ENCODE peak calls at places on chromosomes 16 and 17, in five cellular contexts. J is right lobe of liver, W is transverse colon, X is lower leg skin, G is OCI-LY7. C is an unnamed sample.
A peak's percentile ranks its signal among the peaks of the same experiment; 100 is the strongest.

GRCh38 chr17:57861000-57861736 is 11.3 kb upstream of the MRPS23 start:
- DNase-seq in J (no peak), W (peak; percentile 76), X (no peak), G (peak; percentile 21), C (no peak)

GRCh38 chr16:88535181-88535856 is 34.9 kb upstream of the ZC3H18 start:
- DNase-seq in J (peak; percentile 43), W (no peak), X (no peak), G (no peak), C (no peak)

GRCh38 chr17:79983456-79983855 is 52.2 kb downstream of the TBC1D16 start:
- DNase-seq in J (peak; percentile 40), W (peak; percentile 4), X (no peak), G (no peak), C (peak; percentile 76)

GRCh38 chr17:59377410-59377809 is 46.0 kb downstream of the YPEL2 start:
- DNase-seq in J (peak; percentile 55), W (no peak), X (no peak), G (no peak), C (no peak)

GRCh38 chr16:5073279-5073629 is 1.6 kb downstream of the ALG1 start:
- DNase-seq in J (no peak), W (no peak), X (no peak), G (no peak), C (no peak)

GRCh38 chr16:51134269-51134812 is 16.7 kb downstream of the SALL1 start:
- DNase-seq in J (no peak), W (no peak), X (no peak), G (no peak), C (no peak)

GRCh38 chr16:84618428-84619102 is 687 bp upstream of the COTL1 start:
- DNase-seq in J (peak; percentile 43), W (no peak), X (no peak), G (no peak), C (no peak)

GRCh38 chr17:57955183-57955952 is at the start of gene CUEDC1:
- DNase-seq in J (peak; percentile 84), W (peak; percentile 82), X (no peak), G (peak; percentile 46), C (no peak)

GRCh38 chr17:4566785-4567184 is 6.4 kb upstream of the GGT6 start:
- DNase-seq in J (peak; percentile 69), W (peak; percentile 57), X (peak; percentile 55), G (peak; percentile 76), C (no peak)

GRCh38 chr17:4950075-4950756 is 703 bp upstream of the ENO3 start:
- DNase-seq in J (peak; percentile 86), W (peak; percentile 75), X (no peak), G (peak; percentile 51), C (peak; percentile 94)

GRCh38 chr17:77388384-77389306 is 247.9 kb downstream of the SEC14L1 start:
- DNase-seq in J (peak; percentile 94), W (no peak), X (no peak), G (no peak), C (no peak)

GRCh38 chr17:31573047-31573446 is 181.6 kb downstream of the RAB11FIP4 start:
- DNase-seq in J (no peak), W (no peak), X (no peak), G (no peak), C (no peak)

GRCh38 chr16:86044241-86044671 is 145.3 kb downstream of the IRF8 start:
- DNase-seq in J (no peak), W (peak; percentile 39), X (no peak), G (peak; percentile 46), C (peak; percentile 75)

GRCh38 chr17:78879679-78880186 is 23.3 kb downstream of the CEP295NL start:
- DNase-seq in J (peak; percentile 62), W (peak; percentile 46), X (peak; percentile 47), G (no peak), C (no peak)

GRCh38 chr17:69363488-69364210 is 36.7 kb upstream of the ABCA5 start:
- DNase-seq in J (no peak), W (no peak), X (no peak), G (no peak), C (no peak)

GRCh38 chr16:57008440-57008839 is 19.1 kb downstream of the NLRC5 start:
- DNase-seq in J (no peak), W (no peak), X (no peak), G (no peak), C (no peak)

GRCh38 chr16:10349851-10350250 is 36.0 kb upstream of the ATF7IP2 start:
- DNase-seq in J (no peak), W (no peak), X (no peak), G (no peak), C (no peak)

GRCh38 chr16:12017583-12017982 is 41.0 kb downstream of the SNX29 start:
- DNase-seq in J (no peak), W (no peak), X (no peak), G (no peak), C (no peak)

GRCh38 chr16:17784073-17784472 is 313.3 kb upstream of the XYLT1 start:
- DNase-seq in J (no peak), W (no peak), X (no peak), G (peak; percentile 3), C (no peak)

GRCh38 chr17:64259436-64259835 is 3.6 kb downstream of the TEX2 start:
- DNase-seq in J (no peak), W (no peak), X (no peak), G (no peak), C (no peak)

GRCh38 chr16:74140557-74140956 is 156.1 kb upstream of the PSMD7 start:
- DNase-seq in J (no peak), W (no peak), X (no peak), G (no peak), C (no peak)

GRCh38 chr16:46826618-46827017 is 4.4 kb downstream of the C16orf87 start:
- DNase-seq in J (no peak), W (no peak), X (no peak), G (no peak), C (no peak)

GRCh38 chr16:7513429-7513828 is 180.8 kb downstream of the RBFOX1 start:
- DNase-seq in J (no peak), W (no peak), X (no peak), G (peak; percentile 25), C (no peak)

GRCh38 chr16:22220076-22220453 is 14.0 kb downstream of the EEF2K start:
- DNase-seq in J (no peak), W (peak; percentile 48), X (no peak), G (no peak), C (no peak)

GRCh38 chr17:81096741-81097133 is 61.8 kb downstream of the BAIAP2 start:
- DNase-seq in J (no peak), W (no peak), X (no peak), G (no peak), C (no peak)

GRCh38 chr17:47223007-47223406 is 13.9 kb downstream of the MYL4 start:
- DNase-seq in J (no peak), W (no peak), X (no peak), G (no peak), C (no peak)

GRCh38 chr16:70808371-70808770 is 7.4 kb upstream of the VAC14 start:
- DNase-seq in J (no peak), W (no peak), X (no peak), G (no peak), C (no peak)

GRCh38 chr16:78551487-78552085 is 452.1 kb downstream of the WWOX start:
- DNase-seq in J (no peak), W (no peak), X (no peak), G (no peak), C (no peak)

GRCh38 chr16:78556421-78556820 is 457.0 kb downstream of the WWOX start:
- DNase-seq in J (peak; percentile 58), W (no peak), X (no peak), G (no peak), C (no peak)

DNA sequence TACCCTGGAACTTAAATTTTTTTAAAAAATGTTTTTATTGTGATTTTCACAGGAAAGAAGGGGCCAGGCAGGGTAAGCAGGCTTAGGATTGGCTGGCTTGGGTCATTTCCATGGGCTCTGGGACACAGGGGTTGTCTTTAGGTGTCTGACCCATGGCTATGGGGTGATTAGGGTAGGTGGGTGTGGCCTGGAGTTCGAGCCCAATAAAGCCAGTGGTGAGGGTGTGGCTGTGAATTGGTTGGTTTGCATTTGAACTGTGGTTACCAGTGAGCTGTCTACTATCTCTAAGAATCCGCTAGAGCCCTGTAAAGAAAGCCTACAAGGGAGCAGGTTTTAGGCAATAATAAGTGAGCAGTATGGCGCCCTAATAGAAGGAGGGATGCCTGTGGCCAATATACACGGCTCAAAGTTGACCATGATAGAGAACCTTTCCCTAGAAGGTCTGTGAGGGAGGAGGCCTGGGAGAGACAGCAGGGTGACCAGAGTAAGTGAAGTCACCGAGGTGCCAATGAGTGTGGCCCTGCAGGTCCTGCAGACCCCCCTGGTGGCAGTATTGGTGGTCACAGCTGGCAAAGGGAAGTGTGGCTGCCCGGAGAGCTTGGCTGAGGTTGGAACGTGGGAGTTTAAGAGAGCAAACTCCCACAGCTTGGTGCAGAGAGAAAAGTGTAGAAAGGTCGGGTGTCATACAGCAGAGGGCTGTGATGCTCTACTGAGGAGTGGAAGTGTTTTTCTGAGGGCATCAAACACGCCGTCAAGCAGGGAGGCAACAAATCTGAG is 454.0 kb downstream of the WWOX start:
- DNase-seq in J (no peak), W (no peak), X (no peak), G (no peak), C (no peak)
- TF ChIP-seq CTCF in J (no peak), W (no peak), X (no peak), G (no peak), C (no peak)

GRCh38 chr17:3535253-3535995 is 22.2 kb downstream of the TRPV3 start:
- DNase-seq in J (no peak), W (peak; percentile 57), X (no peak), G (peak; percentile 25), C (peak; percentile 60)
- TF ChIP-seq CTCF in J (peak; percentile 42), W (peak; percentile 59), X (no peak), G (peak; percentile 56), C (peak; percentile 83)

DNA sequence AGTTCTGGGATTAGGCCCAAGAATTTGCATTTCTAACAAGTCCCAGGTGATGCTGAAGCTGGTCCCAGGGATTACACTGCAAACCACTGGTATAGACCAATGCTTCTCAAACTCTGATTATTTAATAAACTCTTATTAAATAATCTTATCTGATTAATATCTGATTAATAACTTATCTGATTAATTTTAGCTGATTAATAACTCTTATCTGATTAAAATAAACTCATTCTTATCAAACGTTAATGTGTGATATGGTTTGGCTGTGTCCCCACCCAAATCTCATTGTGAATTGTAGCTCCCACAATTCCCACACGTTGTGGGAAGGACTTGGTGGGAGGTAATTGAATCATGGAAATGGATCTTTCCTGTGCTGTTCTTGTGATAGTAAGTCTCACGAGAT is 78.6 kb upstream of the TANC2 start:
- DNase-seq in J (no peak), W (no peak), X (no peak), G (no peak), C (no peak)
- TF ChIP-seq CTCF in J (no peak), W (no peak), X (no peak), G (no peak), C (no peak)

DNA sequence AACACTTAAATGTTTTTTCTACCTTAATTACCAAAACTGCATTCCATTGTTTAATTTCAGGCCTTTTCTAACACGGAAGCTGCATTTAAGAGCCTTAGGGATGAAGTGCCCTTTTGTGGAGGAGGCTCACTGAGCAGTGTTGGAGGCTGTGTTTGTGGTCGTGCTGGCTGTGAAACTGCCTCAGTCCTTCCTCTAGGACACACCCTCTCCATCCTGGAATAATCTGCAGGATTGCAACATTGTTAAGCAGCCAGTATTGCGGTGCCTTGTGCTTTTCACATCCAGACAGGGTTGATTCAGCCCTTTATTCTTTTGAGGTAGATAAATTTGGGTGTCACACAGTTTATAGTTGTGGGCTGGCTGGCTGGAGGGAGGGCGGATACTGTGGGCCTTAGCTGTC is 141.6 kb downstream of the CDRT15L2 start:
- DNase-seq in J (no peak), W (no peak), X (no peak), G (no peak), C (no peak)
- TF ChIP-seq CTCF in J (no peak), W (no peak), X (no peak), G (no peak), C (no peak)

GRCh38 chr16:71894229-71894920 is 956 bp upstream of the IST1 start:
- DNase-seq in J (peak; percentile 68), W (peak; percentile 53), X (peak; percentile 42), G (peak; percentile 43), C (no peak)
- TF ChIP-seq CTCF in J (no peak), W (no peak), X (no peak), G (peak; percentile 41), C (peak; percentile 56)

C was measured in chondrocyte.